ENCODE peak calls at places on chromosomes 16 and 17, in four cellular contexts. A is mucosa of descending colon, C is PC-3, W is PC-9. S is an unnamed sample. For H3K36me3 and H3K4me1, the result is how much of the 10 kb centered on the place peaks cover.

GRCh38 chr16:17544304-17544703 is 73.5 kb upstream of the XYLT1 start:
- DNase-seq in A (no peak), C (no peak), W (no peak), S (no peak)

GRCh38 chr16:56029026-56029425 is 153.9 kb upstream of the CES5A start:
- DNase-seq in A (no peak), C (no peak), W (no peak), S (no peak)

GRCh38 chr16:78744796-78745464 is 645.5 kb downstream of the WWOX start:
- DNase-seq in A (no peak), C (no peak), W (no peak), S (no peak)

GRCh38 chr16:11105038-11105903 is 150.7 kb downstream of the SOCS1 start:
- DNase-seq in A (no peak), C (peak), W (peak), S (peak)

GRCh38 chr17:75814900-75815373 is 29.3 kb downstream of the UNC13D start:
- DNase-seq in A (no peak), C (peak), W (peak), S (no peak)

GRCh38 chr17:62705116-62705515 is 77.6 kb downstream of the MRC2 start:
- DNase-seq in A (no peak), C (no peak), W (no peak), S (no peak)

GRCh38 chr17:16287563-16288027 is 65.7 kb downstream of the CENPV start:
- DNase-seq in A (peak), C (peak), W (peak), S (no peak)

GRCh38 chr17:47955497-47956461 is 1.9 kb downstream of the PRR15L start:
- DNase-seq in A (peak), C (peak), W (no peak), S (no peak)

GRCh38 chr16:86502856-86503748 is 7.2 kb upstream of the FOXF1 start:
- DNase-seq in A (no peak), C (no peak), W (no peak), S (no peak)

GRCh38 chr16:84949776-84950436 is 61.4 kb downstream of the ZDHHC7 start:
- DNase-seq in A (no peak), C (no peak), W (no peak), S (no peak)

GRCh38 chr17:2172447-2172938 is 117.6 kb downstream of the HIC1 start:
- DNase-seq in A (no peak), C (peak), W (no peak), S (no peak)

GRCh38 chr17:44389281-44389680 is at the start of gene ITGA2B:
- DNase-seq in A (no peak), C (no peak), W (no peak), S (no peak)

GRCh38 chr16:85566502-85567100 is 46.5 kb upstream of the GSE1 start:
- DNase-seq in A (no peak), C (no peak), W (no peak), S (no peak)

GRCh38 chr16:23119570-23119969 is 29.7 kb downstream of the USP31 start:
- DNase-seq in A (no peak), C (no peak), W (no peak), S (no peak)

GRCh38 chr17:50459756-50460155 is 8.9 kb downstream of the CHAD start:
- DNase-seq in A (no peak), C (no peak), W (peak), S (no peak)

GRCh38 chr16:19817875-19818274 is 66.8 kb downstream of the GPRC5B start:
- DNase-seq in A (no peak), C (no peak), W (no peak), S (no peak)

GRCh38 chr17:61833536-61834203 is 29.7 kb downstream of the BRIP1 start:
- DNase-seq in A (no peak), C (peak), W (peak), S (no peak)

GRCh38 chr16:11583171-11583570 is 3.5 kb downstream of the LITAF start:
- DNase-seq in A (no peak), C (no peak), W (no peak), S (no peak)

GRCh38 chr17:8015957-8016631 is 13.7 kb downstream of the GUCY2D start:
- DNase-seq in A (peak), C (no peak), W (no peak), S (no peak)

GRCh38 chr16:12271006-12271405 is 294.5 kb downstream of the SNX29 start:
- DNase-seq in A (no peak), C (peak), W (no peak), S (no peak)

GRCh38 chr16:17452931-17453330 is 17.8 kb downstream of the XYLT1 start:
- DNase-seq in A (no peak), C (no peak), W (no peak), S (no peak)

GRCh38 chr16:12391974-12392373 is 411.7 kb downstream of the CPPED1 start:
- DNase-seq in A (no peak), C (no peak), W (no peak), S (no peak)

GRCh38 chr17:35073183-35073790 is 9.8 kb upstream of the RFFL start:
- DNase-seq in A (no peak), C (no peak), W (peak), S (no peak)

GRCh38 chr17:67947325-67947813 is 48.9 kb downstream of the C17orf58 start:
- DNase-seq in A (no peak), C (no peak), W (no peak), S (no peak)

GRCh38 chr16:56787185-56787584 is 57.3 kb downstream of the NUP93 start:
- DNase-seq in A (no peak), C (no peak), W (no peak), S (no peak)

GRCh38 chr16:79093554-79093967 is 507.0 kb downstream of the MAF start:
- DNase-seq in A (peak), C (no peak), W (no peak), S (no peak)

GRCh38 chr17:6323626-6324356 is 111.1 kb downstream of the AIPL1 start:
- DNase-seq in A (no peak), C (peak), W (no peak), S (no peak)

GRCh38 chr16:65409505-65409904 is 287.6 kb upstream of the CDH11 start:
- DNase-seq in A (no peak), C (peak), W (no peak), S (no peak)

GRCh38 chr16:82650804-82651203 is 24.0 kb downstream of the CDH13 start:
- DNase-seq in A (no peak), C (no peak), W (no peak), S (no peak)

GRCh38 chr17:63405741-63406261 is 40.3 kb downstream of the CYB561 start:
- DNase-seq in A (peak), C (peak), W (peak), S (no peak)

GRCh38 chr17:1686086-1686485 is 1.4 kb upstream of the PRPF8 start:
- DNase-seq in A (no peak), C (peak), W (peak), S (no peak)

GRCh38 chr16:7086842-7087616 is 245.6 kb upstream of the RBFOX1 start:
- DNase-seq in A (peak), C (peak), W (no peak), S (no peak)

GRCh38 chr16:86891121-86891520 is 312.8 kb downstream of the FOXL1 start:
- DNase-seq in A (no peak), C (no peak), W (no peak), S (no peak)

GRCh38 chr17:53191878-53192277 is 630.8 kb upstream of the KIF2B start:
- DNase-seq in A (no peak), C (no peak), W (no peak), S (no peak)

GRCh38 chr17:10177921-10178788 is 20.3 kb downstream of the GAS7 start:
- DNase-seq in A (no peak), C (no peak), W (no peak), S (no peak)

GRCh38 chr17:75785770-75786538 is 1.3 kb downstream of the UNK start:
- DNase-seq in A (no peak), C (peak), W (no peak), S (peak)

GRCh38 chr17:47729486-47729885 is 3.5 kb upstream of the TBX21 start:
- DNase-seq in A (no peak), C (no peak), W (no peak), S (no peak)

GRCh38 chr17:7704601-7705268 is at the start of gene EFNB3:
- DNase-seq in A (no peak), C (peak), W (no peak), S (no peak)

GRCh38 chr17:77733576-77734296 is 224.8 kb upstream of the TNRC6C start:
- DNase-seq in A (no peak), C (no peak), W (no peak), S (peak)

GRCh38 chr16:2468142-2468724 is 2.9 kb upstream of the NTN3 start:
- DNase-seq in A (no peak), C (peak), W (peak), S (no peak)

GRCh38 chr16:2468725-2469398 is 2.2 kb upstream of the NTN3 start:
- DNase-seq in A (no peak), C (no peak), W (no peak), S (no peak)

GRCh38 chr16:2470603-2471015 is 488 bp upstream of the NTN3 start:
- DNase-seq in A (no peak), C (peak), W (no peak), S (no peak)

GRCh38 chr16:2470234-2470601 is 879 bp upstream of the NTN3 start:
- DNase-seq in A (no peak), C (no peak), W (no peak), S (no peak)

GRCh38 chr16:2469399-2470233 is 1.5 kb upstream of the NTN3 start:
- DNase-seq in A (no peak), C (no peak), W (no peak), S (no peak)
- H3K4me3 ChIP-seq in A (no peak), C (no peak), W (no peak), S (no peak)

GRCh38 chr17:42669705-42670198 is 7.0 kb downstream of the PLEKHH3 start:
- DNase-seq in A (no peak), C (no peak), W (no peak), S (no peak)
- H3K36me3 ChIP-seq in A (under half), C (under half), W (under half), S (under half)

DNA sequence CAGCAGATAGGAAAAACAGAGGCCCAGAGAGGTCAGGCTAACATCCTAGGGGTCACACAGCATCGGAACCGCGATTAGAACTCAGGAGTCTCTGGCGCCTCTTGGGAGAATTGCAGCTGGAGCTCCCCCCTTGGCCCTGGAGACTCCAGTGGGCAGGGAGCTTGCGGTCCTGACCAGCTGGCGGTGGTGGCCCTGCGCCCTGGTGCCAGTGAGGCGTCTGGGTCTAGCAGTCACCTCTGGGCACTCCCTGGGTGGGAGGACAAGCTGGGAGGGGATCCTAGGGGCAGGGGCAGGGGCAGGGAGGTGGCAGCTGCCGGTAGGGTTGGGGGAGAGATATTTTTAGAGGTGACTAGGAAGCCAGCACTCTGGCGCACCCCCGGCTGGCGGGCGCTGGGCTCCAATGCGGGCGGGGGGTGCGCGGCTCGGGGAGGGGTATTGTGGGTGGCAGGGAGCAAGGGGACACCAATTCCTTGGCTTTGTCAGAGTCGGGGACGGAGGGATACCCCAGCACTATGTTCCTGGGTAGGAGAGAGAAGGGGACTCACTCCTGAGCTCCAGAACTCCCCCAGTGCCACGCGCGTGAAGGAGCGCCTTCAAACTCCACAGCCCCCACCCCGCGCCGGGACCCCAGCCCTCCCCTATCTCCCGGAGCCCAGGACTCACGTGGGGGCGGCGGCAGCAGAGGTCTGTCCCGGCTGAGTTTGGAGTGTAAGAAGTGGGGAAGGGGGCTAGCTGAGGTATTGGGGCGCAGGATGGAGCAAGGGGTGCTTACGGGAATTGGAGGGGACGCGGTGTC is 584 bp downstream of the PHOSPHO1 start:
- DNase-seq in A (no peak), C (no peak), W (no peak), S (no peak)
- H3K4me1 ChIP-seq in A (under half), C (under half), W (under half), S (under half)

GRCh38 chr17:80832888-80833583 is 158.6 kb upstream of the CHMP6 start:
- DNase-seq in A (peak), C (peak), W (peak), S (peak)

GRCh38 chr17:80833952-80834895 is 157.4 kb upstream of the CHMP6 start:
- DNase-seq in A (peak), C (no peak), W (no peak), S (no peak)

GRCh38 chr17:80830020-80830780 is 161.4 kb upstream of the CHMP6 start:
- DNase-seq in A (no peak), C (no peak), W (no peak), S (no peak)

GRCh38 chr17:80831481-80831880 is 160.2 kb upstream of the CHMP6 start:
- DNase-seq in A (no peak), C (peak), W (no peak), S (no peak)

DNA sequence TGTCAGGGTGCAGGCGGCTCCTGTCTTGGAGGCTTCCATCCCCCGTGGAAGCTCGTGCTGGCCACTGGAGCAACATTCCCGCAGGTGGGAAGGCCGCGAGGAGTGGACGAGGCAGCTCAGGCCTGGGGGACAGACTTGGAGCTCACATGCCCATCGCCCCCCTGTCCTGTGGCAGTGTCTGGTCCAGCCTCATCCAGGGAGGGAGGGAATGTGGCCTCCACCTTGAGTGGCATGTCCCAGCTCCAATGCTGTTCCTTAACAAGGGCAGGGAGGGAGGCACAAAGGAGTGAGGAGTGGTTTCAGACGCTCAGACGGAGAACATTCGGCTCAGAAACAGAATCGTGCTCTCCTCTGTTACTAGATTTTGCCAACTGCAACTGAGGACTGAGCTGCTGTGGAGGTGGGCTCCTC is 159.4 kb upstream of the CHMP6 start:
- DNase-seq in A (peak), C (peak), W (no peak), S (peak)
- H3K4me3 ChIP-seq in A (no peak), C (peak), W (peak), S (peak)

GRCh38 chr16:50086176-50086575 is 20.4 kb downstream of the HEATR3 start:
- DNase-seq in A (no peak), C (no peak), W (no peak), S (no peak)
- H3K36me3 ChIP-seq in A (under half), C (under half), W (under half), S (half or more)

GRCh38 chr16:89407925-89408300 is 82.4 kb downstream of the ANKRD11 start:
- DNase-seq in A (no peak), C (no peak), W (no peak), S (no peak)
- H3K4me1 ChIP-seq in A (under half), C (under half), W (under half), S (under half)

DNA sequence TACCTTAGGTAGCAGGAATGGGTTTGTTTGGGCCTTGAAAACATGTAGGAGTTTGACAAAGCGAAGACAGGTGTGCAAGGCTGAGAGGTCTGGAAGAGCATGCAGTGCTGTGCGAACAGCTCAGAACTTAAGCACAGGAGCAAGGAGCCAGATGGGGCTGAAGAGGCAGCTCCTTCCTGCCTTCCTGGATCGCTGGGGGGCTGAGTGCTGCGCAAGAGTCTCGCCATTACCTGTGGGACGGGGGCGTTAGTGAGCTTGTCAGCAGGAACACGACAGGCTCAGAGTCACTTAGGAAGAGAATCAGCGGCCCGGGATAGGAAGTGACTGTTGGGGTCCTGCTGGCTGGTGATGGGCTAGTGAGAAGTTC is 464 bp upstream of the MRM1 start:
- DNase-seq in A (no peak), C (no peak), W (no peak), S (no peak)
- H3K4me3 ChIP-seq in A (peak), C (peak), W (peak), S (peak)

GRCh38 chr16:88736088-88736487 is 29.8 kb downstream of the CTU2 start:
- DNase-seq in A (no peak), C (no peak), W (no peak), S (no peak)
- H3K36me3 ChIP-seq in A (under half), C (under half), W (under half), S (under half)

GRCh38 chr17:18230288-18231141 is 5.1 kb downstream of the LLGL1 start:
- DNase-seq in A (no peak), C (no peak), W (no peak), S (no peak)

GRCh38 chr17:18228176-18228682 is 2.8 kb downstream of the LLGL1 start:
- DNase-seq in A (no peak), C (no peak), W (no peak), S (no peak)

GRCh38 chr17:18229254-18229653 is 3.8 kb downstream of the LLGL1 start:
- DNase-seq in A (no peak), C (no peak), W (no peak), S (no peak)

GRCh38 chr17:18231156-18231555 is 5.7 kb downstream of the LLGL1 start:
- DNase-seq in A (no peak), C (no peak), W (no peak), S (no peak)

DNA sequence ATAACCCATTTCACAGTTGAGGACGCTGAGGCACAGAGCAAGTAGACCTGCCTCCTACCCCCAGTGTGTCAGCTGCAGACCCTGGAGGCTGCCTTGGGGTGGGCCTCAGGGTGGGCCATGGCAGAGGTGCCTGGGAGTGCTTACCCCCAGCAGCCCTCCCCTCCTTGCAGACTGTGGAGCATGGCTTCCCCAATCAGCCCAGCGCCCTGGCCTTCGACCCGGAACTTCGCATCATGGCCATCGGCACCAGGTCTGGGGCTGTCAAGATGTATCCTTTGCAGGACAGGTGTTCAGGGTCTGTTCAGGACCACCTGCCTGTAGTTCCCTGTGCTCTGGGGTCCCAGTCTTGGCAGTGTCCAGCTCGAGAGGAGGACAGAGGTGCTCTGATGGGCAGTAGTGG is 4.3 kb downstream of the LLGL1 start:
- DNase-seq in A (no peak), C (no peak), W (no peak), S (no peak)
- H3K4me1 ChIP-seq in A (under half), C (under half), W (under half), S (under half)

GRCh38 chr17:78879679-78880186 is 23.3 kb downstream of the CEP295NL start:
- DNase-seq in A (peak), C (no peak), W (no peak), S (peak)

GRCh38 chr17:78878871-78879270 is 24.1 kb downstream of the CEP295NL start:
- DNase-seq in A (no peak), C (no peak), W (no peak), S (no peak)

GRCh38 chr17:78875331-78875730 is 27.7 kb downstream of the CEP295NL start:
- DNase-seq in A (no peak), C (no peak), W (no peak), S (no peak)

GRCh38 chr17:78875738-78876597 is 27.0 kb downstream of the CEP295NL start:
- DNase-seq in A (no peak), C (peak), W (no peak), S (no peak)

DNA sequence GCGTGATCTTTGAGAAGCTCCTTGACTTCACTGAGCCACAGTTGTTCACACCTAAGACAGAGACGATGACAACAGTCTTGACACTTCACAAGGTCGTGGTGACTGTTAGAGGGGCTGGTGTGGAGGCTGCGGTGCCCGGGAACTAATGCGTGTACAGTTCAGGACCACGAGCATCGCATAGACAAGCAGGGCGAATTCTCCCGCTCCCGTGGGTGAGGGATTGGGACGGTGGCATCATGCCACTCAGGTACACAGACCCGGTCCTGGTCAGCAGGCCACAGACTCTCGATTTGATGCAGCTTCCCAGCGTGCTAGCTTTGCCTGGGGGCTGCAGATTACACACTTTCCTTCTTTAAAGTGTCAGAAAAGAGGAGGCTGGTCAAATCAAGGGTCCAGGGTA is 24.7 kb downstream of the CEP295NL start:
- DNase-seq in A (no peak), C (no peak), W (no peak), S (no peak)
- H3K4me3 ChIP-seq in A (no peak), C (no peak), W (no peak), S (no peak)

S was measured in tibial artery.